ENCODE peak calls at places on chromosomes 6 and 20, in nine cellular contexts. A is NCI-H146, G is lower leg skin, W is mammary epithelial cell, S is omental fat pad, F is NCI-H2081 treated with DMSO at 0.1 percent for 48 hours, V is Right ventricle myocardium inferior, Z is mucosa of descending colon, C is NCI-H1048. T is an unnamed sample.

GRCh38 chr6:51778666-51779065 is 308.7 kb downstream of the PKHD1 start:
- DNase-seq in Z (no peak), A (no peak), S (no peak), F (no peak), G (no peak), V (no peak), W (no peak), C (no peak), T (no peak)

GRCh38 chr6:118372413-118372812 is 175.7 kb upstream of the PLN start:
- DNase-seq in Z (no peak), A (peak), S (no peak), G (no peak), V (no peak), F (peak), C (no peak), W (peak), T (no peak)

GRCh38 chr20:4519530-4519929 is 202.2 kb upstream of the PRND start:
- DNase-seq in C (no peak), Z (peak), F (no peak), A (no peak), S (no peak), V (no peak), W (peak), G (no peak), T (no peak)

GRCh38 chr6:143060354-143060805 is 309 bp upstream of the AIG1 start:
- DNase-seq in F (no peak), S (peak), W (peak), G (peak), Z (peak), A (peak), C (no peak), V (peak), T (no peak)

GRCh38 chr6:15247750-15248450 is 2.0 kb downstream of the JARID2 start:
- DNase-seq in G (peak), S (no peak), F (no peak), V (peak), C (no peak), Z (peak), W (peak), A (peak), T (no peak)

GRCh38 chr6:155530219-155530834 is 74.7 kb upstream of the NOX3 start:
- DNase-seq in G (no peak), S (no peak), W (peak), A (peak), Z (peak), C (no peak), V (no peak), F (no peak), T (no peak)

GRCh38 chr6:160973311-160973710 is 18.3 kb upstream of the MAP3K4 start:
- DNase-seq in W (no peak), G (no peak), F (no peak), V (peak), S (no peak), C (no peak), A (no peak), Z (no peak), T (no peak)

GRCh38 chr20:6265204-6265904 is 142.5 kb upstream of the FERMT1 start:
- DNase-seq in F (peak), Z (peak), V (no peak), W (peak), S (no peak), C (peak), A (peak), G (no peak), T (peak)

GRCh38 chr6:166097914-166098522 is 69.6 kb downstream of the TBXT start:
- DNase-seq in G (no peak), C (no peak), W (peak), V (peak), F (no peak), Z (peak), A (peak), S (peak), T (no peak)